ENCODE peak calls at places on chromosomes 5 and 9, in nine cellular contexts. M, V, Z, I, Y, P, T, C and B are unnamed samples.

GRCh38 chr9:95458666-95459065 is 58.1 kb downstream of the PTCH1 start:
- DNase-seq in M (no peak), V (no peak), Z (no peak), I (no peak), Y (no peak), P (no peak), T (no peak), C (no peak), B (peak)

GRCh38 chr9:77987104-77987656 is 44.4 kb downstream of the GNAQ start:
- DNase-seq in M (no peak), V (no peak), Z (no peak), I (no peak), Y (no peak), P (no peak), T (no peak), C (no peak), B (no peak)

GRCh38 chr9:106769331-106769730 is 93.6 kb upstream of the ZNF462 start:
- DNase-seq in M (no peak), V (no peak), Z (no peak), I (no peak), Y (no peak), P (no peak), T (no peak), C (no peak), B (no peak)

GRCh38 chr9:31542384-31543055 is 841.9 kb upstream of the ACO1 start:
- DNase-seq in M (no peak), V (peak), Z (peak), I (no peak), Y (no peak), P (peak), T (no peak), C (no peak), B (no peak)

GRCh38 chr5:72282878-72283277 is 37.2 kb downstream of the MRPS27 start:
- DNase-seq in M (no peak), V (no peak), Z (no peak), I (no peak), Y (no peak), P (no peak), T (no peak), C (no peak), B (no peak)

GRCh38 chr5:116520706-116521105 is 53.9 kb downstream of the SEMA6A start:
- DNase-seq in M (peak), V (no peak), Z (no peak), I (no peak), Y (no peak), P (no peak), T (no peak), C (peak), B (no peak)

GRCh38 chr5:160466889-160467554 is 45.4 kb downstream of the PTTG1 start:
- DNase-seq in M (no peak), V (no peak), Z (no peak), I (no peak), Y (no peak), P (no peak), T (no peak), C (no peak), B (no peak)

GRCh38 chr5:145483211-145483610 is 351.9 kb downstream of the PRELID2 start:
- DNase-seq in M (no peak), V (no peak), Z (no peak), I (no peak), Y (no peak), P (no peak), T (no peak), C (no peak), B (peak)

GRCh38 chr9:37324261-37324683 is 98.2 kb upstream of the GRHPR start:
- DNase-seq in M (no peak), V (peak), Z (no peak), I (peak), Y (no peak), P (no peak), T (no peak), C (no peak), B (no peak)

GRCh38 chr9:5628183-5628529 is 751 bp upstream of the RIC1 start:
- DNase-seq in M (no peak), V (no peak), Z (no peak), I (no peak), Y (no peak), P (no peak), T (no peak), C (no peak), B (no peak)

GRCh38 chr5:17216176-17216973 is 1.1 kb upstream of the BASP1 start:
- DNase-seq in M (peak), V (peak), Z (peak), I (peak), Y (peak), P (peak), T (peak), C (peak), B (peak)

GRCh38 chr5:132309679-132310078 is 15.5 kb downstream of the SLC22A4 start:
- DNase-seq in M (no peak), V (no peak), Z (no peak), I (no peak), Y (no peak), P (no peak), T (no peak), C (no peak), B (no peak)

GRCh38 chr5:140882591-140882899 is 621 bp downstream of the PCDHA13 start:
- DNase-seq in M (no peak), V (no peak), Z (no peak), I (no peak), Y (no peak), P (no peak), T (no peak), C (no peak), B (peak)

GRCh38 chr5:76402251-76402879 is 720 bp upstream of the IQGAP2 start:
- DNase-seq in M (no peak), V (peak), Z (peak), I (no peak), Y (no peak), P (no peak), T (peak), C (peak), B (peak)

GRCh38 chr5:78972654-78973428 is 12.3 kb downstream of the ARSB start:
- DNase-seq in M (peak), V (no peak), Z (no peak), I (peak), Y (no peak), P (peak), T (no peak), C (peak), B (no peak)

GRCh38 chr5:55101556-55102276 is 730 bp upstream of the GZMA start:
- DNase-seq in M (no peak), V (no peak), Z (peak), I (no peak), Y (no peak), P (no peak), T (no peak), C (no peak), B (no peak)

GRCh38 chr9:130042406-130042930 is 521 bp downstream of the FNBP1 start:
- DNase-seq in M (peak), V (no peak), Z (no peak), I (no peak), Y (no peak), P (no peak), T (peak), C (peak), B (no peak)

GRCh38 chr9:77899679-77900354 is 131.8 kb downstream of the GNAQ start:
- DNase-seq in M (no peak), V (no peak), Z (no peak), I (no peak), Y (no peak), P (peak), T (no peak), C (no peak), B (no peak)

GRCh38 chr5:174990909-174991308 is 266.5 kb downstream of the MSX2 start:
- DNase-seq in M (no peak), V (no peak), Z (no peak), I (no peak), Y (no peak), P (no peak), T (no peak), C (peak), B (no peak)

GRCh38 chr5:23825196-23825595 is 317.8 kb downstream of the PRDM9 start:
- DNase-seq in M (no peak), V (no peak), Z (no peak), I (no peak), Y (no peak), P (no peak), T (no peak), C (no peak), B (no peak)

GRCh38 chr5:167644619-167645018 is 646.8 kb upstream of the WWC1 start:
- DNase-seq in M (no peak), V (no peak), Z (no peak), I (no peak), Y (no peak), P (no peak), T (no peak), C (no peak), B (no peak)

GRCh38 chr5:80960531-80961375 is 590 bp downstream of the RASGRF2 start:
- DNase-seq in M (peak), V (peak), Z (peak), I (no peak), Y (no peak), P (peak), T (peak), C (peak), B (peak)

GRCh38 chr9:89813482-89813881 is 208.7 kb downstream of the GADD45G start:
- DNase-seq in M (no peak), V (no peak), Z (no peak), I (no peak), Y (no peak), P (no peak), T (no peak), C (no peak), B (no peak)

GRCh38 chr9:106916491-106917235 is 53.7 kb downstream of the ZNF462 start:
- DNase-seq in M (peak), V (no peak), Z (no peak), I (peak), Y (no peak), P (peak), T (no peak), C (no peak), B (peak)

GRCh38 chr5:25489834-25490538 is 845.2 kb upstream of the CDH10 start:
- DNase-seq in M (no peak), V (no peak), Z (no peak), I (no peak), Y (no peak), P (no peak), T (no peak), C (no peak), B (no peak)

GRCh38 chr9:131419029-131419614 is 25.2 kb downstream of the PRRC2B start:
- DNase-seq in M (no peak), V (no peak), Z (no peak), I (no peak), Y (no peak), P (no peak), T (no peak), C (no peak), B (no peak)

GRCh38 chr5:16855475-16855874 is 80.6 kb downstream of the MYO10 start:
- DNase-seq in M (no peak), V (peak), Z (no peak), I (peak), Y (no peak), P (peak), T (no peak), C (no peak), B (no peak)

GRCh38 chr9:114174876-114175771 is 19.8 kb downstream of the COL27A1 start:
- DNase-seq in M (peak), V (no peak), Z (no peak), I (no peak), Y (no peak), P (no peak), T (no peak), C (no peak), B (peak)

GRCh38 chr9:114055061-114055460 is 23.0 kb downstream of the AMBP start:
- DNase-seq in M (no peak), V (no peak), Z (no peak), I (no peak), Y (no peak), P (no peak), T (no peak), C (no peak), B (peak)

GRCh38 chr9:106648799-106649198 is 214.2 kb upstream of the ZNF462 start:
- DNase-seq in M (no peak), V (no peak), Z (no peak), I (no peak), Y (no peak), P (no peak), T (no peak), C (no peak), B (no peak)

GRCh38 chr5:173204185-173204979 is 30.6 kb downstream of the NKX2-5 start:
- DNase-seq in M (no peak), V (no peak), Z (no peak), I (peak), Y (no peak), P (no peak), T (no peak), C (no peak), B (no peak)

GRCh38 chr9:134600836-134601638 is 40.6 kb upstream of the COL5A1 start:
- DNase-seq in M (no peak), V (no peak), Z (peak), I (no peak), Y (no peak), P (no peak), T (no peak), C (no peak), B (peak)